ENCODE peak calls at places on chromosome 19, in four cellular contexts. S is fibroblast of pulmonary artery, M is A549, F is brain microvascular endothelial cell. O is an unnamed sample.

GRCh38 chr19:7199613-7200533 is 94.3 kb downstream of the INSR start:
- DNase-seq in M (peak; percentile 62), S (no peak), F (no peak), O (no peak)

GRCh38 chr19:17441241-17442135 is 7.0 kb downstream of the TMEM221 start:
- DNase-seq in F (no peak), S (peak; percentile 68), M (peak; percentile 38), O (peak; percentile 32)

GRCh38 chr19:13103585-13103923 is 896 bp upstream of the LYL1 start:
- DNase-seq in S (no peak), M (no peak), F (no peak), O (no peak)

GRCh38 chr19:16872728-16873127 is 16.1 kb upstream of the F2RL3 start:
- DNase-seq in S (no peak), F (no peak), M (no peak), O (no peak)

GRCh38 chr19:34841780-34842179 is 68.8 kb upstream of the ZNF599 start:
- DNase-seq in M (no peak), F (no peak), S (no peak), O (no peak)

GRCh38 chr19:5850743-5851293 is 431 bp downstream of the FUT3 start:
- DNase-seq in M (no peak), S (peak; percentile 75), F (peak; percentile 53), O (peak; percentile 73)

GRCh38 chr19:56611288-56611687 is 16.2 kb downstream of the ZNF71 start:
- DNase-seq in F (no peak), M (no peak), S (no peak), O (no peak)

GRCh38 chr19:15331419-15332310 is 674 bp downstream of the BRD4 start:
- DNase-seq in F (no peak), M (peak; percentile 60), S (peak; percentile 54), O (peak; percentile 66)

GRCh38 chr19:38544569-38545315 is 73.0 kb downstream of the MAP4K1 start:
- DNase-seq in M (no peak), F (no peak), S (peak; percentile 7), O (no peak)

GRCh38 chr19:10683064-10683426 is 18.2 kb upstream of the QTRT1 start:
- DNase-seq in F (no peak), M (no peak), S (no peak), O (no peak)

GRCh38 chr19:32822916-32823746 is 46.4 kb downstream of the SLC7A9 start:
- DNase-seq in S (no peak), F (no peak), M (no peak), O (no peak)

GRCh38 chr19:51361228-51361627 is 5.0 kb downstream of the ETFB start:
- DNase-seq in S (no peak), M (no peak), F (no peak), O (no peak)

GRCh38 chr19:46928951-46929350 is 68.2 kb downstream of the ARHGAP35 start:
- DNase-seq in M (no peak), F (no peak), S (no peak), O (no peak)
- TF ChIP-seq CTCF in M (peak; percentile 28), F (peak; percentile 48), S (peak; percentile 28), O (no peak)

DNA sequence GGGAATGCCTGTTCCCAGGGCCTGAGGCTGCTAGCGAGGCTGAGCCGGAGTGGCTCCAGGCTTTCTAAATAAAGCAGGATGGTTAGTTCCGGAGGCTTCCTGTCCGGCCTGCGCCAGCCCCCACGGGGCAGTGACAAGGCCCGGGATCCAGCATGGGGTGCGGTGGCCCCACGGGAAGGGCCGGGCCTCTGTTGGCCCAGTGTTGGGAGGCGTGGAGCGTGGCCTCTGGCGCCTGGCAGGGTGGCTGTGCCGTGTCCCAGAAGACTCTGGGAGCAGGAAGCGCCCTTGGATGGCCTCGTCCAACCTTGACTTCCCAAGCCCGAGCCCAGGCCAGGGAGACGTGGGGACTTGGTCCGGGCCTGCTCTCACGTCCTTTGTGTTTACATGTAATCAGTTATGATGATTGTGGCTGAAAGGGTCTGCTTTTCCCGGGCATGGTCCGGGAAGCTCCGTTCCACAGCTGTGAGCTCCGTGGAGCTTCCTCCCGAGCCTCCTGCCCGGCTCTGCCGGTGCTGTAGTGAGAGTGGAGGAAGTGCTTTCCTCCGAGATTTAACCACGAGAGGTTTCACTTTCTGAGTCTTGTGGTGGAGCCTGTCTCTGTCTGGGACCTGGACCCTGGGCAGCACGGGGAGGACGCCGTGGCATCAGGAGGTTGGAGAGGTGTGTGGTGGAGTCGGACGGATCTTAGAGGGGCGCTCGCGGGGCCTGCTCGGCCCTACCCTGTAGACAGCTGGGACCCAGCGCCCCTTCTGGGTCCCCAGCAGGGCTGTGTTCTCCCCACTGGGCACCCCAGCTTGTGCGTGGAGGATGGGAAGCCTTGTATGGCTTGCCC is 4.6 kb downstream of the GNA11 start:
- DNase-seq in F (no peak), M (no peak), S (no peak), O (no peak)
- H3K4me3 ChIP-seq in F (no peak overlapping the region), M (no peak overlapping the region), S (peak overlapping the region; percentile 37), O (peak overlapping the region; percentile 3)

GRCh38 chr19:46297700-46298476 is 1.0 kb downstream of the HIF3A start:
- DNase-seq in F (no peak), S (peak; percentile 92), M (no peak), O (no peak)
- TF ChIP-seq CTCF in F (peak; percentile 30), S (peak; percentile 21), M (no peak), O (no peak)

GRCh38 chr19:49890349-49891311 is 6.1 kb downstream of the IL4I1 start:
- DNase-seq in M (no peak), F (no peak), S (no peak), O (peak; percentile 72)
- H3K4me3 ChIP-seq in M (peak overlapping the region; percentile 44), F (peak overlapping the region; percentile 5), S (peak overlapping the region; percentile 19), O (peak overlapping the region; percentile 21)

GRCh38 chr19:45035755-45036154 is 3.1 kb upstream of the CLASRP start:
- DNase-seq in F (no peak), S (no peak), M (no peak), O (no peak)

GRCh38 chr19:45041125-45041524 is 2.3 kb downstream of the CLASRP start:
- DNase-seq in F (no peak), S (no peak), M (no peak), O (no peak)

GRCh38 chr19:45040059-45040767 is 1.4 kb downstream of the CLASRP start:
- DNase-seq in M (no peak), F (no peak), S (no peak), O (no peak)

GRCh38 chr19:45037393-45038169 is 1.3 kb upstream of the CLASRP start:
- DNase-seq in M (no peak), S (no peak), F (no peak), O (no peak)

GRCh38 chr19:45038931-45039893 is at the start of gene CLASRP:
- DNase-seq in F (peak; percentile 81), M (peak; percentile 92), S (peak; percentile 92), O (peak; percentile 91)
- TF ChIP-seq CTCF in F (no peak), M (no peak), S (no peak), O (no peak)

DNA sequence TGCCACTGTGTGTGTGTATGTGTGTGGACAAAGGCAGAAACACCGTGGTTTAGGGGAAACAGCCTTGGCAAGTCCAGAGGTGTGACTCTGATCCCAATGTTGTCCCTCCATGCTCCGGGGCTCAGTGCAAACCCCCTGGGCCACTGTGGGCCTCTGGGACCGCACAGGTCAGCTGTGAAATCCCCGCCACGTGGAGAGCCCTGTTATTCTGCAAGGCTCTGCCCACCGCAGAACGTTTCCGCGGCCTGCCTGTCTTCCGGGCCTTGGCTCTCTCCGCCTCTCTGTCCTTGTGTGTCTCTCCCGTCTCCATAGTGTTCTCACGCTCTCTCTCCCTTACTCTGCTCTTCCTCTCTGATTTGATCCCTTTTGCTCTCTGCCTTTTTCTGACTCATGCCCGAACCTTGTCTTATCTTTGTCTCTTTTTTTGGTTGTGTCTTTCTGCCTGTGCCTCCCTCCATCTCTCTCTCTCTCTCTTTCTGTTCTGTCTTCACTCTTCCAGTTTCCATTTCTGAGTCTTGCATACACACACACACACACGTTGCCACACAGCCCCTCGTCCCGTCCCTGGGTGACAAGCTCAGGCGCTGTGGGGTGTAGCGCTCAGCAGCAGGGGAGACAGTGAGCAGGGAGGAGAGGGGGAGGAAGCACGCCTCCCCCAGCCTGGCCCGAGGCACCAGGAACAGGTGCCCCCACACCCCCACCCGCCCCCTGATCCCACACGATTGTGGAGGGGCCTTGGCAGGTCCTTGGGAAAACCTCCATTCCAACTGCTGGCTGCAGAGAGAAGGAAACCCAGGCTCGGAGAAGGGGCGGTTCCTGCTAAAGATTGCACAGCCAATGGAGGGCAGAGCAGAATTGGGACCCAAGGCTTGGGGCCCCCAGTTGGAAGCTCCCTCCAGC is 3.0 kb downstream of the TTYH1 start:
- DNase-seq in S (peak; percentile 61), F (peak; percentile 68), M (peak; percentile 42), O (no peak)
- H3K4me3 ChIP-seq in S (no peak overlapping the region), F (no peak overlapping the region), M (no peak overlapping the region), O (no peak overlapping the region)

GRCh38 chr19:24159707-24160106 is 72.7 kb downstream of the ZNF254 start:
- DNase-seq in M (peak; percentile 35), S (peak; percentile 24), F (no peak), O (peak; percentile 55)
- TF ChIP-seq CTCF in M (no peak), S (peak; percentile 55), F (peak; percentile 62), O (peak; percentile 71)

GRCh38 chr19:2782936-2783780 is at the start of gene SGTA:
- DNase-seq in F (peak; percentile 99), S (peak; percentile 99), M (peak; percentile 99), O (peak; percentile 99)

GRCh38 chr19:2787115-2787514 is 1.8 kb downstream of the THOP1 start:
- DNase-seq in F (no peak), S (no peak), M (no peak), O (no peak)

GRCh38 chr19:2785244-2786000 is at the start of gene THOP1:
- DNase-seq in M (peak; percentile 97), F (peak; percentile 98), S (peak; percentile 99), O (peak; percentile 100)

GRCh38 chr19:2782357-2782935 is 627 bp downstream of the SGTA start:
- DNase-seq in M (no peak), F (no peak), S (no peak), O (no peak)

DNA sequence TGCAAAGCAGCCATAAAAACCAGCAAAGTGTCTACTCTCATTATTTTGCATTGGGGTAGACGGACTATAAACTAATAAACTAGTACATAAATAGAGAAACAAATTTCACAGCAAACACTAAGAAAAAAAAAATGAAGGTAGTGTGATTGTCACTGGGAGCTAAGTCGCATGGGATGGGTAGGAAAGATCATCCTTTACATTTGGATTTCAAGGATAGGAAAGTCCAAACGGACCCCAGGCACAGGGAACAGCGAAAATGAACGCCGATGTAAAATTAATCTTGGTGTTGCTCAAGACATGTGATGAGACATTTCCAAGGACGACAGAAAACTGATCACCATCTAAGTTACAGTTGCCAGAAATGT is 690 bp upstream of the SGTA start:
- DNase-seq in F (no peak), M (no peak), S (no peak), O (no peak)
- H3K4me3 ChIP-seq in F (peak overlapping the region; percentile 99), M (no peak overlapping the region), S (peak overlapping the region; percentile 98), O (peak overlapping the region; percentile 90)

GRCh38 chr19:31436121-31436776 is 87.0 kb upstream of the TSHZ3 start:
- DNase-seq in M (no peak), F (no peak), S (no peak), O (no peak)
- TF ChIP-seq CTCF in M (no peak), F (no peak), S (no peak), O (no peak)

DNA sequence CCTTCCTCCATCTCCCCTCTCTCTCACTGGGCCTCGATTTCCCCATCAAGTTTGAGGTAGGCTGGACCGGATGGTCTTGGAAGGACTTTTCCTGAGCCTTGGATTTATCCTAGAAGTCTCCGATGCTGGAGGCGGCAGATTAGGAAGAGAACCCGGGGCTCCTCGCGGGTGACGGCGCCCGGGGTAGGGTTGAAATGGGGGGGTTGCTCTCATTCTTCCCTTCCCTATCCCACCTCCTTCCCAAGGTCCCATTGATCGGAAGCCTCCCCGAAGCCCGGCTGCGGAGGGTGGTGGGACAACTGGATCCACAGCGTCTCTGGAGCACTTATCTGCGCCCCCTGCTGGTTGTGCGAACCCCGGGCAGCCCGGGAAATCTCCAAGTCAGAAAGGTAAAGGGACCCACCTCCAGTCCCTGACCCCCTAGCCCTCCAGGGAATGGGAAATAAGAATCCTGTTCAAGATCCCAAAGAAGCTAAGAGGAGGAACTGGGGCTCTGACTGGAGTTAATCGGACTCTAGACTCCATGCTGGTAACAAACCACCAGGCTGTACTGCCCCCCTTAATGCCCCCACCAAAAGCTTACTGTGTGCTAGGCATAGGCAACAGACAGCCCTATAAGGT is 812 bp downstream of the QPCTL start:
- DNase-seq in S (peak; percentile 69), F (peak; percentile 65), M (peak; percentile 81), O (peak; percentile 73)
- H3K4me3 ChIP-seq in S (peak overlapping the region; percentile 96), F (peak overlapping the region; percentile 94), M (peak overlapping the region; percentile 82), O (peak overlapping the region; percentile 84)